ENCODE peak calls at places on chromosome 1, in six cellular contexts. J, U, C, E, D and A are unnamed samples.

GRCh38 chr1:46622341-46622740 is 5.7 kb upstream of the MOB3C start:
- DNase-seq in C (peak), U (peak), E (no peak), J (no peak), D (peak), A (no peak)

GRCh38 chr1:198903203-198903602 is 264.4 kb downstream of the PTPRC start:
- DNase-seq in D (no peak), U (no peak), E (no peak), C (no peak), J (no peak), A (no peak)

GRCh38 chr1:182965096-182965495 is 12.1 kb upstream of the SHCBP1L start:
- DNase-seq in D (no peak), J (no peak), C (no peak), U (no peak), E (no peak), A (no peak)

GRCh38 chr1:118184737-118185082 is 318 bp downstream of the SPAG17 start:
- DNase-seq in C (no peak), J (peak), U (no peak), D (no peak), E (no peak), A (no peak)

GRCh38 chr1:209249280-209249670 is 334.2 kb upstream of the CAMK1G start:
- DNase-seq in U (no peak), C (no peak), E (no peak), J (no peak), D (no peak), A (no peak)

GRCh38 chr1:214584805-214585766 is 17.9 kb upstream of the CENPF start:
- DNase-seq in E (no peak), J (no peak), C (no peak), D (peak), U (peak), A (no peak)

GRCh38 chr1:63073530-63074306 is 248.6 kb upstream of the FOXD3 start:
- DNase-seq in D (no peak), U (no peak), J (peak), C (no peak), E (no peak), A (no peak)

GRCh38 chr1:198316681-198317080 is 159.9 kb downstream of the NEK7 start:
- DNase-seq in C (no peak), E (no peak), U (no peak), D (no peak), J (no peak), A (no peak)

GRCh38 chr1:242712248-242712647 is 187.8 kb upstream of the PLD5 start:
- DNase-seq in J (no peak), C (no peak), U (no peak), E (no peak), D (no peak), A (no peak)

GRCh38 chr1:227357229-227358078 is 39.2 kb upstream of the CDC42BPA start:
- DNase-seq in U (peak), E (peak), J (peak), C (peak), D (peak), A (peak)
- H3K27ac ChIP-seq in U (peak), E (no peak), J (peak), C (peak), D (peak), A (peak)

GRCh38 chr1:201544710-201545109 is 5.8 kb downstream of the NAV1 start:
- DNase-seq in E (no peak), C (no peak), J (no peak), U (no peak), D (no peak), A (no peak)

GRCh38 chr1:201542166-201543045 is 3.5 kb downstream of the NAV1 start:
- DNase-seq in J (no peak), C (peak), E (peak), D (peak), U (peak), A (no peak)

GRCh38 chr1:201543871-201544521 is 5.1 kb downstream of the NAV1 start:
- DNase-seq in E (no peak), D (peak), U (no peak), J (no peak), C (peak), A (no peak)

GRCh38 chr1:201540846-201541735 is 2.2 kb downstream of the NAV1 start:
- DNase-seq in E (no peak), U (no peak), C (peak), J (no peak), D (no peak), A (no peak)

GRCh38 chr1:201546093-201546492 is 7.2 kb downstream of the NAV1 start:
- DNase-seq in D (no peak), U (no peak), J (no peak), E (no peak), C (peak), A (no peak)
- TF ChIP-seq CTCF in D (peak), U (peak), J (no peak), E (no peak), C (no peak), A (no peak)

DNA sequence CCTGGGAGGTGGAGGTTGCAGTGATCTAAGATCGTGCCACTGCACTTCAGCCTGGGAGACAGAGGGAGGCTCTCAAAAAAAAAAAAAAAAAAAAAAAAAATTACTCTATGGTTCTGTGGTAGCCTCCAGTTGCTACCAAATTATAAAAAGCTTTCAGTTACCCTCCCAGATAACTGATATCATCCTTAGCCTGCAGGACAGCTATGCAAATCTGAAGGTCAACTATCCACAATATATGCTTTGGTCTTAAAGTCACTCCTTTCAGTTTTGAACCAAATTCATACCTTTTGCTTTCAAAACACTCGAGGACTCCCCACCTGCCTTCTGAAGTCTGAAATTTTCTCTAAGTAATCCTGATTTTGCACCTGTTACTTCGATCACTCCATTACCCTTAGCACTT is 3.1 kb downstream of the MIXL1 start:
- DNase-seq in U (no peak), D (no peak), J (no peak), E (no peak), C (no peak), A (no peak)
- H3K4me3 ChIP-seq in U (no peak), D (no peak), J (no peak), E (no peak), C (no peak), A (no peak)

GRCh38 chr1:66266756-66267155 is 267.2 kb upstream of the SGIP1 start:
- DNase-seq in U (no peak), J (no peak), C (no peak), E (no peak), D (no peak), A (no peak)
- H3K27ac ChIP-seq in U (peak), J (peak), C (no peak), E (peak), D (no peak), A (peak)

DNA sequence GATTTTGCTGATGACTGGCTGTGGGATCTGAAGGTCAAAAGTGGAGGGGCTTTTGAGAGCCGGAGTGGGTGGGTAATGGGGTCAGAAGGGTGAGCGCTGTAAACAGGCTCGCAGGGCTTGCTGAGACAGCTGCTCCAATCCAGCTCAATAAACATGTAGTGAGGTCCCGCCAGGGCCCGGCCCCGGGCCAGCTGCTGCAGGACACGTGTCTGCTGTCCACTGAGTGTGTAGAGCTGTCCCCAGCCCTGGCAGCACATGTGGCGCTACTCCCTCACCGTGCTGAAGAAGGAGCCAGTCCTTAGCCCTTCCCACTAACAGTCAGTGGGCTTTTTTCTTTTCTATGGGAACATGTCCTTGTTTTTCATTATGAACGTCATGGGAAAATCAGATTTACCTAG is 78.9 kb upstream of the C1orf174 start:
- DNase-seq in C (peak), U (no peak), J (no peak), E (no peak), D (no peak), A (no peak)
- TF ChIP-seq CTCF in C (no peak), U (no peak), J (no peak), E (no peak), D (no peak), A (no peak)

DNA sequence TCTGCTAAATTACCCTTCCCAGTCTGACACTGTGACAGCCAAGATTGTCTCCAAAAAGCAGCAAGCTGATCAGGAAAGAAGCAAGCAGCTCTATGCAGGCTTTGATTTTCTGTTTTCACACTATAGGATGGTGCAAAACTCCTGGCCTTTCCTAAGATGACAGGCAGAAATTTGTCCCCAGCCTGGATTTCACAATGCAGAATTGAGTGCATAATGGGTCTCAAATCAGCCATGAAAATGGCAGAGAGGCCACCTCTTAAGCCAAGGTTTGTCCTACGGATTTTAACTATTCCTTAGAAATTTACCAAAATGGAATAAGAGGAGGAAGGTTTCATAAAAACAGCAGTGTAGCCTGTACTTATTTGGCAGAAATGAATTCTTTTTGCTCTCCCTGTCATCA is 1.2 kb downstream of the SGIP1 start:
- DNase-seq in D (no peak), E (no peak), J (no peak), U (no peak), C (no peak), A (no peak)
- H3K4me3 ChIP-seq in D (peak), E (no peak), J (no peak), U (no peak), C (no peak), A (no peak)

GRCh38 chr1:3160647-3161046 is 91.6 kb downstream of the PRDM16 start:
- DNase-seq in C (no peak), U (no peak), J (no peak), E (no peak), D (no peak), A (no peak)
- H3K27ac ChIP-seq in C (no peak), U (no peak), J (no peak), E (no peak), D (no peak), A (no peak)

DNA sequence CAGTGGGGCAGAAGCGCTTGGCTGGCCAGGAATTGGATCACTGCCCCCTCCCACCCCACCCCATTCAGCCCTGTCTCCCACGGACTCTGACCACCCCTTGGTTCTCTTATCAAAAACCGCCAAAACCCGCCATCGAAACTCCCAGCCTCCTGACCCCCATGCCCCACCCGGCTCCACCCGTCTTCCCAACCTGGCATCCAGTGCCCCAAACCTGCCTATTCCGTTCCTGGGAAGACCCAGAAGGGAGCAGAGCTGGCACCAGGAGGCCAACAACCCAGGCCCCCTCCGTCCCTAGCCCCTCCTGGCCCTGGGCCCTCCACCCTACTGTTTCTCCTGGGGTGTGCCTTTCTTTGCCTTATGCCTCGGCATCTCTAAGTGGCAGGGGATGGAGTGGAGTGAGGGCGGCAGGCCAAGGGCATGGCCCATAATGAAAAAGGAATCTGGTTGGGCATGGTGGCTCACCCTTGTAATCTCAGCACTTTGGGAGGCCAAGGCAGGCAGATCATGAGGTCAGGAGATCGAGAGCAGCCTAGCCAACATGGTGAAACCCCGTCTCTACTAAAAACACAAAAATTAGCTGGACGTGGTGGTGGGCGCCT is 16.5 kb upstream of the EPHA2 start:
- DNase-seq in U (no peak), E (no peak), J (no peak), D (no peak), C (no peak), A (no peak)
- TF ChIP-seq CTCF in U (no peak), E (no peak), J (no peak), D (no peak), C (no peak), A (no peak)